ENCODE peak calls at places on chromosomes 11 and 22, in nine cellular contexts. A, J, Z, S, G, Q, D, X and T are unnamed samples.

GRCh38 chr22:45709866-45710265 is 38.2 kb downstream of the ATXN10 start:
- DNase-seq in D (no peak), Q (no peak), S (no peak), J (no peak), G (no peak), X (peak), Z (no peak), A (no peak), T (no peak)

GRCh38 chr22:41966607-41967240 is 2.5 kb upstream of the SEPTIN3 start:
- DNase-seq in D (peak), J (peak), Z (no peak), S (peak), G (no peak), A (peak), X (peak), Q (no peak), T (no peak)

GRCh38 chr22:35227248-35227647 is 30.0 kb upstream of the HMGXB4 start:
- DNase-seq in Q (no peak), J (no peak), A (no peak), Z (no peak), S (no peak), D (no peak), G (no peak), X (no peak), T (no peak)

GRCh38 chr11:100094121-100094865 is 592.8 kb upstream of the ARHGAP42 start:
- DNase-seq in J (no peak), Q (no peak), D (no peak), X (no peak), S (no peak), A (no peak), Z (no peak), G (no peak), T (no peak)

GRCh38 chr11:114162719-114163123 is 103.2 kb downstream of the ZBTB16 start:
- DNase-seq in G (peak), S (no peak), Q (peak), D (peak), J (peak), Z (peak), X (peak), A (peak), T (peak)

GRCh38 chr11:81007046-81007445 is 1566.2 kb upstream of the TENM4 start:
- DNase-seq in X (peak), A (no peak), Z (no peak), J (no peak), G (no peak), Q (no peak), D (no peak), S (no peak), T (no peak)

GRCh38 chr11:1693327-1694063 is 3.5 kb upstream of the KRTAP5-6 start:
- DNase-seq in X (peak), Q (peak), G (peak), S (no peak), J (peak), A (peak), D (peak), Z (peak), T (no peak)

GRCh38 chr11:71358122-71358728 is 90.0 kb downstream of the DHCR7 start:
- DNase-seq in G (no peak), D (no peak), X (no peak), S (no peak), Q (no peak), A (no peak), J (no peak), Z (no peak), T (no peak)

GRCh38 chr11:111730871-111731591 is 35.2 kb downstream of the PPP2R1B start:
- DNase-seq in Z (peak), X (no peak), A (peak), J (no peak), S (no peak), Q (no peak), G (peak), D (peak), T (no peak)

GRCh38 chr22:29215012-29215860 is 9.5 kb downstream of the EMID1 start:
- DNase-seq in Q (no peak), D (no peak), X (no peak), G (no peak), Z (no peak), A (no peak), S (no peak), J (no peak), T (no peak)

GRCh38 chr11:68306636-68307035 is 5.8 kb upstream of the LRP5 start:
- DNase-seq in Q (no peak), Z (no peak), G (no peak), S (no peak), D (no peak), A (no peak), X (no peak), J (no peak), T (no peak)

GRCh38 chr11:60938500-60938899 is 13.5 kb downstream of the SLC15A3 start:
- DNase-seq in J (no peak), A (no peak), Z (no peak), S (no peak), D (no peak), X (no peak), G (no peak), Q (no peak), T (no peak)

GRCh38 chr11:68610452-68611116 is 73.8 kb upstream of the GAL start:
- DNase-seq in G (no peak), Q (no peak), D (no peak), X (peak), A (no peak), Z (no peak), S (no peak), J (no peak), T (no peak)

GRCh38 chr11:50075856-50076255 is 43.2 kb downstream of the OR4C45 start:
- DNase-seq in D (no peak), G (no peak), J (no peak), Z (no peak), X (no peak), Q (no peak), S (no peak), A (no peak), T (no peak)

GRCh38 chr11:17405232-17406005 is 17.0 kb upstream of the KCNJ11 start:
- DNase-seq in J (peak), S (no peak), D (peak), A (peak), X (peak), Q (no peak), G (peak), Z (no peak), T (no peak)

GRCh38 chr22:27720860-27721259 is 80.7 kb downstream of the MN1 start:
- DNase-seq in D (no peak), J (no peak), S (no peak), A (no peak), X (no peak), Z (no peak), Q (no peak), G (no peak), T (no peak)

GRCh38 chr11:45390407-45390806 is 104.3 kb upstream of the SYT13 start:
- DNase-seq in J (no peak), G (no peak), Z (no peak), D (no peak), Q (no peak), A (no peak), S (no peak), X (no peak), T (no peak)

GRCh38 chr11:2825261-2825885 is 60.2 kb downstream of the CDKN1C start:
- DNase-seq in Q (peak), D (peak), Z (peak), A (peak), G (peak), S (no peak), J (peak), X (peak), T (no peak)

GRCh38 chr11:79366218-79366617 is 74.6 kb downstream of the TENM4 start:
- DNase-seq in G (no peak), D (no peak), J (no peak), Z (no peak), Q (no peak), A (no peak), S (no peak), X (no peak), T (no peak)

GRCh38 chr11:126459691-126460404 is 104.4 kb downstream of the ST3GAL4 start:
- DNase-seq in S (no peak), J (no peak), G (no peak), Z (no peak), Q (no peak), A (no peak), X (peak), D (no peak), T (no peak)

DNA sequence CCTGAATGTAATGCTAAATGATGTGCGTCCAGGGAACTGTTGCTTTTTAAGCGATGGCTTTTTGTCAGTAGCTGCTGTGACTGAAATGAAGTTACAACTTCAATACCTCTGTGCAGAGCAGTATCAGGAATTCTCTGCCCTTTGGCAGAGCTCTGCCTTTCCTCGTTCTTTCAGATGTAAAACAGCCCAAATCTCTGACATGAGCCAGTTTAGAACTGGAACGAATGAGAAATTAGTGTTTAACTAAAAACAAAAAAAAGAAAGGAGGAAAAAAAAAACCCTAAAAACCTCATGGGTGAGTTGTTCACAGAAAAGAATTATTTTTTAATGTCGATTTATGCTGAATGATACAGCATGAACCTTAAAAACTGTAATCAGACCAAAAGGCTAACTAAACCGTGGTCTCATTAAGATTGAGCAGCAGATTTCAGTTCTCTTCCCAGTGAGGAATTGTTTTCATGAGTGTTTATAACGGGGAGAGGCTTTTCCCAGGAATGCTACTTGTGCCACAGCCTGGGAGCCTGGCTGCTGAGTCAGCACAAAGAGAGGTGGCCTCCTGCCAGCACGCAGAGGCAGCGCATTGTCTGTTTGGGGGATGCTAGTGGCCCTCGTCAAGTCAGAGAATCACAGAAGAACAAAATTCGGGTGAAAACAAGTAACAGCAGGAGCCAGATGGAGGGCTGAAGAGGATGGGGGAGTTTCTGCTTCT is 146.2 kb upstream of the RASSF10 start:
- DNase-seq in S (no peak), G (peak), Z (peak), D (peak), X (peak), A (peak), J (no peak), Q (peak), T (no peak)
- TF ChIP-seq POLR2A in S (no peak), G (no peak), Z (no peak), D (no peak), X (no peak), A (no peak), J (no peak), Q (no peak), T (no peak)

GRCh38 chr11:34446389-34446788 is 7.7 kb downstream of the CAT start:
- DNase-seq in G (no peak), Q (no peak), J (no peak), A (no peak), X (no peak), S (no peak), Z (no peak), D (no peak), T (no peak)
- H3K4me3 ChIP-seq in G (no peak), Q (no peak), J (no peak), A (no peak), X (no peak), S (no peak), Z (no peak), D (no peak), T (no peak)

DNA sequence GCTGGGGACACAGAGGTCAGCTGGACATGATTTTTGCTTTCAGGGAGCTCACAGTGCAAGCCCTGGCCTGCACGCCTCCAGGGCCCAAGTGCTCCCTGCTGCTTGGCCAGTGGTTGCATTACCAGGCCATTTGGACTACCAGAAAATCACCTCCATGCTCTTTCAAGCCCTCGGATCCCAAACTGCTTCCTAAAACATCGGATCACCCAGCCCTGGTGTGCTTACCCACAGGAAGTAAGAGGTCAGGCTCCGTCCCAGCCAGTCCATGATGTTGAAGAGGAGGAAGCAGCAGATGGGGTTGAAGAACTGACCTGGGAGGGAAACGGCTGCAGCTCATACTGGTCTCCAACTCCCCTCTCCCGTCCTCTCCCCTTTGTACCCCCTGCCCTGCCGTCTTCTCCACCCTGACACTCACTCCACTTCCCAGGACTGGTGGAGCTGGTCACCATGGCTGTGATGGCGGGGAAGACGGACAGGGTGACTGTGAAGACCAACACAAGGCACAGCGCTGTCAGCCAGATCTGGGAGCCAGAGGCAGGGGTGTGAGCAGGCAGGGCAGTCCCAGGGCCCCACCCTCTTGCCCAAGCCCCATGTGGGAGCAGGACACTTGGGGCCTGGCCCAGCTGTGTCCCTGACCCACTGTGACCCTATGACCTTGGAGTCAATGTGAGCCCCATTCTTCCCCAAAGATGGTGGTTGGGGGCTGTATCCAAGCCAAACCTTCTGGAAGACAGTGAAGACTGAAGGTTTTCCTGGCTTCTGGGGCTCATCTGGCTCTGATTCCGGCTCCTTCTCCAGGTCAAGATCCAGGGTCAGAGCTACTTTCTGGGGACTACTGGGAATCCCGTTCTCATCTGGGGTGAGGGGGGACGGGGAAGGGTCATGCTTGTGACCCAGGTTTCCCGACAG is 5.6 kb downstream of the SLC29A2 start:
- DNase-seq in X (no peak), S (no peak), D (no peak), G (no peak), Q (no peak), A (no peak), Z (no peak), J (no peak), T (no peak)
- TF ChIP-seq POLR2A in X (no peak), S (no peak), D (no peak), G (no peak), Q (no peak), A (no peak), Z (no peak), J (no peak), T (no peak)

DNA sequence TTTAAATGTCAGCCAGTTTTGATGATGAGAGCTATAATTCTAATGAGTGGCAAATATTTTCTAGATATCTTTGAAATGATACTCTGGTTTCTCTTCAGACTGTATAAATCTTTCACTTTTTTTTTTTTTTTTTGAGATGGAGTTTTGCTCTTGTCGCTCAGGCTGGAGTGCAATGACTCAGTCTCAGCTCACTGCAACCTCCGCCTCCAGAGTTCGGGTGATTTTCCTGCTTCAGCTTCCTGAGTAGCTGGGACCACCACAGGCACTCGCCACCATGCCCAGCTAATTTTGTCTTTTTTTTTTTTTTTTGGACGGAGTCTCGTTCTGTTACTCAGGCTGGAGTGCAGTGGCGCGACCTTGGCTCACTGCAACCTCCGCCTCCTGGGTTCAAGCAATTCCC is 113.6 kb downstream of the TEAD1 start:
- DNase-seq in Q (no peak), G (no peak), A (no peak), X (peak), S (no peak), D (peak), Z (no peak), J (no peak), T (no peak)
- H3K4me3 ChIP-seq in Q (no peak), G (no peak), A (no peak), X (no peak), S (no peak), D (peak), Z (no peak), J (no peak), T (no peak)

DNA sequence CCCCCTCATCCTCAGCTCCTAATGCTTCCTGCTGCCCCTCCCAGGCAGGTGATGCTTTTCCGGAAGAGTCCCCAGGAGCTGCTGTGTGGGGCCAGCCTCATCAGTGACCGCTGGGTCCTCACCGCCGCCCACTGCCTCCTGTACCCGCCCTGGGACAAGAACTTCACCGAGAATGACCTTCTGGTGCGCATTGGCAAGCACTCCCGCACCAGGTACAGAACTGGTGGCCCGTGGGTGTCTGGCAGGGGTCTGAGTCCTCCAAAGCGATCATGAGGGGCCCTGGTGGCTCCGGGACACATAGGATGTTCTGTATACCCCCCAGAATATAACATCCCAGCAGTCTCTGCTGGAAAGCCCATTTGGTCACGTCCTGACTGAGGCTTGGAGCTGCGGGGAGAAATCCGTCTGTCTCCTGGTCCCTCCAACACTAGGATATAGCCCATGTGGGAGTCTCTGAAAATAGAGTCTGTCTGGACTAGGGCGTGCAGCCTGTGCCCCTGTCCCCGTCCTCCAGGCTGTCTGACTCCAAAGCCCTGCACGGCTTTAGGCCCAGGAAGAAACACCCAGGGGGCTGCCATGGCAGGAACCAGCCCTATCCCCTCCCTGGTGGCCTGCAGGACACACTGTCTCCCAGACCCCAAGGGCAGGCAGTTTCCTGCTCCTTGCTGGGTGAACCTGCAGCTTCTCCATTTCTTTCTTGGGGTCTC is 9.1 kb downstream of the F2 start:
- DNase-seq in X (no peak), A (no peak), D (no peak), J (no peak), G (no peak), Z (no peak), S (no peak), Q (no peak), T (no peak)
- TF ChIP-seq POLR2A in X (no peak), A (no peak), D (no peak), J (no peak), G (no peak), Z (no peak), S (no peak), Q (no peak), T (no peak)

GRCh38 chr11:95247883-95248282 is 16.9 kb upstream of the SESN3 start:
- DNase-seq in Z (no peak), A (no peak), Q (no peak), X (no peak), D (no peak), J (no peak), S (no peak), G (no peak), T (no peak)

GRCh38 chr11:95254139-95254704 is 23.2 kb upstream of the SESN3 start:
- DNase-seq in X (peak), G (peak), Q (peak), J (peak), D (peak), Z (peak), A (peak), S (peak), T (peak)

GRCh38 chr11:95245038-95245437 is 14.0 kb upstream of the SESN3 start:
- DNase-seq in Z (no peak), G (no peak), Q (no peak), S (no peak), A (no peak), X (peak), D (no peak), J (no peak), T (no peak)

GRCh38 chr11:95243658-95244057 is 12.7 kb upstream of the SESN3 start:
- DNase-seq in A (no peak), G (no peak), D (no peak), X (no peak), Q (no peak), S (no peak), J (no peak), Z (no peak), T (no peak)

GRCh38 chr11:95248666-95249467 is 17.9 kb upstream of the SESN3 start:
- DNase-seq in J (no peak), Q (no peak), S (peak), G (no peak), D (no peak), A (no peak), Z (no peak), X (no peak), T (no peak)
- H3K4me3 ChIP-seq in J (no peak), Q (no peak), S (peak), G (no peak), D (no peak), A (no peak), Z (no peak), X (no peak), T (no peak)

DNA sequence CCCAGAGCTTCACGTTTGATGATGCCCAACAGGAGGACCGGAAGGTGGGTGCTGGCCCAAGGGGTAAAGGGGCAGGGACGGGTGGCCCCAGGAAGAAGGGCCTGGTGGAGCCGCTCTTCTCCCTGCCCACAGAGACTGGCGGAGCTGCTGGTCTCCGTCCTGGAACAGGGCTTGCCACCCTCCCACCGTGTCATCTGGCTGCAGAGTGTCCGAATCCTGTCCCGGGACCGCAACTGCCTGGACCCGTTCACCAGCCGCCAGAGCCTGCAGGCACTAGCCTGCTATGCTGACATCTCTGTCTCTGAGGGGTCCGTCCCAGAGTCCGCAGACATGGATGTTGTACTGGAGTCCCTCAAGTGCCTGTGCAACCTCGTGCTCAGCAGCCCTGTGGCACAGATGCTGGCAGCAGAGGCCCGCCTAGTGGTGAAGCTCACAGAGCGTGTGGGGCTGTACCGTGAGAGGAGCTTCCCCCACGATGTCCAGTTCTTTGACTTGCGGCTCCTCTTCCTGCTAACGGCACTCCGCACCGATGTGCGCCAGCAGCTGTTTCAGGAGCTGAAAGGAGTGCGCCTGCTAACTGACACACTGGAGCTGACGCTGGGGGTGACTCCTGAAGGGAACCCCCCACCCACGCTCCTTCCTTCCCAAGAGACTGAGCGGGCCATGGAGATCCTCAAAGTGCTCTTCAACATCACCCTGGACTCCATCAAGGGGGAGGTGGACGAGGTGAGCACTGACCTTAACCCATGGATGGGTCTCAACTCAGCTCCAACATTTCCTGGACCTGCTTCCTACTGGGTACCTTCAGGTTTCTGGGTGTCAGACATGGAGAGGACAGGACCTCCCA is 2.0 kb downstream of the RIC8A start:
- DNase-seq in A (no peak), Z (no peak), D (peak), Q (no peak), G (no peak), X (no peak), S (no peak), J (peak), T (no peak)
- TF ChIP-seq POLR2A in A (no peak), Z (no peak), D (no peak), Q (no peak), G (no peak), X (no peak), S (no peak), J (no peak), T (no peak)

GRCh38 chr22:30572840-30573593 is 1.4 kb downstream of the GAL3ST1 start:
- DNase-seq in D (no peak), S (no peak), Z (no peak), G (no peak), J (peak), X (no peak), A (peak), Q (no peak), T (no peak)
- H3K4me3 ChIP-seq in D (no peak), S (no peak), Z (no peak), G (no peak), J (no peak), X (no peak), A (no peak), Q (no peak), T (no peak)

GRCh38 chr11:83938148-83938547 is 652.0 kb upstream of the CCDC90B start:
- DNase-seq in S (peak), Z (no peak), A (no peak), X (no peak), Q (no peak), G (no peak), D (no peak), J (no peak), T (no peak)
- TF ChIP-seq POLR2A in S (no peak), Z (no peak), A (no peak), X (no peak), Q (no peak), G (no peak), D (no peak), J (no peak), T (no peak)